ENCODE peak calls at places on chromosomes 5 and 9, in four cellular contexts. N is ovary, R is HCT116, D is Karpas-422. V is an unnamed sample.

GRCh38 chr9:137057545-137057944 is 3.7 kb upstream of the ENTPD2 start:
- DNase-seq in N (no peak), R (no peak), D (no peak), V (no peak)

GRCh38 chr5:80763873-80764647 is 109.3 kb upstream of the DHFR start:
- DNase-seq in R (no peak), D (no peak), N (no peak), V (no peak)

GRCh38 chr9:128115187-128116103 is 12.1 kb downstream of the PTGES2 start:
- DNase-seq in D (no peak), N (peak), R (no peak), V (peak)

GRCh38 chr9:133233681-133234432 is 24.8 kb upstream of the OBP2B start:
- DNase-seq in D (no peak), R (no peak), N (no peak), V (no peak)

GRCh38 chr9:137454145-137454505 is 5.0 kb downstream of the NSMF start:
- DNase-seq in D (peak), N (peak), R (no peak), V (peak)

GRCh38 chr5:73908440-73908839 is 282.4 kb downstream of the ARHGEF28 start:
- DNase-seq in R (no peak), N (no peak), D (no peak), V (no peak)

GRCh38 chr9:4287886-4288588 is 11.8 kb downstream of the GLIS3 start:
- DNase-seq in N (no peak), D (no peak), R (no peak), V (no peak)

GRCh38 chr5:118371973-118372650 is 616.2 kb downstream of the DTWD2 start:
- DNase-seq in N (peak), R (no peak), D (no peak), V (no peak)

GRCh38 chr9:124663046-124663961 is 107.8 kb downstream of the NR6A1 start:
- DNase-seq in N (no peak), R (no peak), D (no peak), V (no peak)

GRCh38 chr5:64594601-64595518 is 89.0 kb downstream of the RGS7BP start:
- DNase-seq in D (peak), R (no peak), N (no peak), V (peak)

GRCh38 chr5:111495159-111495558 is 17.2 kb downstream of the STARD4 start:
- DNase-seq in D (no peak), N (no peak), R (no peak), V (no peak)

GRCh38 chr9:17926246-17926645 is 347.4 kb downstream of the SH3GL2 start:
- DNase-seq in R (no peak), D (no peak), N (no peak), V (no peak)

GRCh38 chr5:143401846-143402463 is 1.5 kb downstream of the NR3C1 start:
- DNase-seq in N (no peak), D (peak), R (no peak), V (no peak)

GRCh38 chr9:112097712-112098688 is 77.1 kb downstream of the SUSD1 start:
- DNase-seq in D (peak), N (peak), R (peak), V (peak)

GRCh38 chr9:91131433-91131839 is 230.3 kb downstream of the AUH start:
- DNase-seq in N (peak), R (peak), D (no peak), V (no peak)

GRCh38 chr5:124060413-124061095 is 548.6 kb downstream of the CSNK1G3 start:
- DNase-seq in R (no peak), D (no peak), N (no peak), V (no peak)

GRCh38 chr5:150624334-150625163 is 15.9 kb upstream of the SYNPO start:
- DNase-seq in R (no peak), N (no peak), D (peak), V (peak)

GRCh38 chr5:42301349-42301748 is 121.9 kb upstream of the GHR start:
- DNase-seq in R (no peak), D (no peak), N (no peak), V (no peak)

GRCh38 chr9:113807173-113808061 is 68.7 kb upstream of the ZNF618 start:
- DNase-seq in R (peak), D (peak), N (peak), V (peak)

GRCh38 chr9:117645245-117645636 is 59.0 kb upstream of the TLR4 start:
- DNase-seq in R (no peak), N (no peak), D (no peak), V (no peak)

GRCh38 chr5:32444946-32445758 is 612 bp upstream of the ZFR start:
- DNase-seq in R (no peak), N (no peak), D (no peak), V (peak)

GRCh38 chr5:180136661-180137381 is 65.3 kb upstream of the RNF130 start:
- DNase-seq in R (no peak), D (no peak), N (no peak), V (no peak)

GRCh38 chr9:8845808-8846207 is 1046.2 kb upstream of the DMAC1 start:
- DNase-seq in D (no peak), N (no peak), R (no peak), V (no peak)

GRCh38 chr5:94433393-94434149 is 184.8 kb downstream of the KIAA0825 start:
- DNase-seq in N (no peak), R (peak), D (no peak), V (no peak)

GRCh38 chr5:43039468-43040286 is 442 bp downstream of the ANXA2R start:
- DNase-seq in R (peak), D (peak), N (peak), V (peak)

GRCh38 chr9:98810106-98810840 is 2.8 kb downstream of the GALNT12 start:
- DNase-seq in D (no peak), R (no peak), N (no peak), V (no peak)

GRCh38 chr5:177147239-177147638 is 13.7 kb downstream of the NSD1 start:
- DNase-seq in R (no peak), N (no peak), D (no peak), V (no peak)

GRCh38 chr9:137524161-137524560 is 26.0 kb downstream of the PNPLA7 start:
- DNase-seq in N (no peak), R (no peak), D (no peak), V (no peak)

GRCh38 chr5:96721351-96721970 is 59.3 kb downstream of the CAST start:
- DNase-seq in N (no peak), D (no peak), R (no peak), V (no peak)

GRCh38 chr5:164090358-164090757 is 584.9 kb downstream of the MAT2B start:
- DNase-seq in R (no peak), N (no peak), D (no peak), V (no peak)

GRCh38 chr9:17906204-17906840 is 327.5 kb downstream of the SH3GL2 start:
- DNase-seq in D (no peak), R (no peak), N (no peak), V (no peak)

GRCh38 chr5:151198861-151199260 is 25.0 kb downstream of the CCDC69 start:
- DNase-seq in D (no peak), R (no peak), N (no peak), V (no peak)

GRCh38 chr9:14277202-14277601 is 36.7 kb downstream of the NFIB start:
- DNase-seq in N (no peak), R (peak), D (no peak), V (no peak)

GRCh38 chr5:136864960-136865359 is 499.6 kb upstream of the TRPC7 start:
- DNase-seq in D (no peak), N (no peak), R (no peak), V (no peak)

GRCh38 chr5:19630875-19631274 is 357.1 kb downstream of the CDH18 start:
- DNase-seq in D (no peak), R (no peak), N (no peak), V (no peak)

GRCh38 chr9:6877671-6878161 is 119.9 kb downstream of the KDM4C start:
- DNase-seq in N (no peak), D (no peak), R (no peak), V (no peak)

GRCh38 chr9:98488578-98489312 is 220.0 kb downstream of the GABBR2 start:
- DNase-seq in D (no peak), R (no peak), N (no peak), V (no peak)

GRCh38 chr9:76321185-76321828 is 72.9 kb downstream of the RFK start:
- DNase-seq in D (no peak), R (no peak), N (no peak), V (no peak)

GRCh38 chr5:33781286-33781685 is 110.5 kb downstream of the ADAMTS12 start:
- DNase-seq in D (no peak), R (no peak), N (no peak), V (no peak)

GRCh38 chr5:534006-534742 is 9.9 kb upstream of the SLC9A3 start:
- DNase-seq in R (no peak), N (no peak), D (no peak), V (no peak)

V was measured in NAMALWA.